ENCODE peak calls at places on chromosomes 12 and 14, in nine cellular contexts. One of them, this sample, is unnamed.

GRCh38 chr12:91224411-91224810 is 41.8 kb upstream of the DCN start:
- DNase-seq in HCT116: no peak
- DNase-seq in stomach: no peak
- DNase-seq in GM12892: no peak
- DNase-seq in suprapubic skin: no peak
- DNase-seq in H1: no peak
- DNase-seq in sigmoid colon: no peak
- DNase-seq in breast epithelium: no peak
- DNase-seq in transverse colon: no peak
- DNase-seq in this sample: no peak

GRCh38 chr14:100069161-100069800 is 4.1 kb downstream of the EVL start:
- DNase-seq in HCT116: no peak
- DNase-seq in stomach: no peak
- DNase-seq in GM12892: no peak
- DNase-seq in suprapubic skin: no peak
- DNase-seq in H1: no peak
- DNase-seq in sigmoid colon: no peak
- DNase-seq in breast epithelium: no peak
- DNase-seq in transverse colon: no peak
- DNase-seq in this sample: no peak

GRCh38 chr12:75818863-75819262 is 212.7 kb downstream of the PHLDA1 start:
- DNase-seq in HCT116: no peak
- DNase-seq in stomach: no peak
- DNase-seq in GM12892: no peak
- DNase-seq in suprapubic skin: no peak
- DNase-seq in H1: no peak
- DNase-seq in sigmoid colon: no peak
- DNase-seq in breast epithelium: no peak
- DNase-seq in transverse colon: no peak
- DNase-seq in this sample: no peak

GRCh38 chr12:25266522-25266921 is 15.8 kb upstream of the KRAS start:
- DNase-seq in HCT116: no peak
- DNase-seq in stomach: no peak
- DNase-seq in GM12892: no peak
- DNase-seq in suprapubic skin: no peak
- DNase-seq in H1: no peak
- DNase-seq in sigmoid colon: no peak
- DNase-seq in breast epithelium: no peak
- DNase-seq in transverse colon: no peak
- DNase-seq in this sample: no peak

GRCh38 chr12:116771651-116772050 is 33.5 kb downstream of the RNFT2 start:
- DNase-seq in HCT116: no peak
- DNase-seq in stomach: no peak
- DNase-seq in GM12892: no peak
- DNase-seq in suprapubic skin: no peak
- DNase-seq in H1: no peak
- DNase-seq in sigmoid colon: no peak
- DNase-seq in breast epithelium: no peak
- DNase-seq in transverse colon: no peak
- DNase-seq in this sample: no peak

GRCh38 chr12:51056242-51056641 is 8.1 kb downstream of the LETMD1 start:
- DNase-seq in HCT116: no peak
- DNase-seq in stomach: no peak
- DNase-seq in GM12892: no peak
- DNase-seq in suprapubic skin: no peak
- DNase-seq in H1: no peak
- DNase-seq in sigmoid colon: no peak
- DNase-seq in breast epithelium: no peak
- DNase-seq in transverse colon: no peak
- DNase-seq in this sample: no peak

GRCh38 chr14:102223682-102224081 is 81.3 kb downstream of the MOK start:
- DNase-seq in HCT116: no peak
- DNase-seq in stomach: no peak
- DNase-seq in GM12892: no peak
- DNase-seq in suprapubic skin: no peak
- DNase-seq in H1: no peak
- DNase-seq in sigmoid colon: no peak
- DNase-seq in breast epithelium: no peak
- DNase-seq in transverse colon: no peak
- DNase-seq in this sample: no peak

GRCh38 chr14:103724116-103724515 is 8.5 kb downstream of the ZFYVE21 start:
- DNase-seq in HCT116: no peak
- DNase-seq in stomach: peak; percentile 79
- DNase-seq in GM12892: no peak
- DNase-seq in suprapubic skin: no peak
- DNase-seq in H1: no peak
- DNase-seq in sigmoid colon: peak; percentile 88
- DNase-seq in breast epithelium: no peak
- DNase-seq in transverse colon: peak; percentile 35
- DNase-seq in this sample: no peak

GRCh38 chr12:53990311-53991076 is 5.5 kb downstream of the HOXC10 start:
- DNase-seq in HCT116: no peak
- DNase-seq in stomach: no peak
- DNase-seq in GM12892: no peak
- DNase-seq in suprapubic skin: no peak
- DNase-seq in H1: no peak
- DNase-seq in sigmoid colon: no peak
- DNase-seq in breast epithelium: no peak
- DNase-seq in transverse colon: no peak
- DNase-seq in this sample: no peak

GRCh38 chr12:14369322-14369721 is 3.8 kb downstream of the ATF7IP start:
- DNase-seq in HCT116: no peak
- DNase-seq in stomach: no peak
- DNase-seq in GM12892: no peak
- DNase-seq in suprapubic skin: no peak
- DNase-seq in H1: no peak
- DNase-seq in sigmoid colon: no peak
- DNase-seq in breast epithelium: no peak
- DNase-seq in transverse colon: no peak
- DNase-seq in this sample: no peak

GRCh38 chr14:22981090-22982012 is 1.0 kb downstream of the AJUBA start:
- DNase-seq in HCT116: no peak
- DNase-seq in stomach: no peak
- DNase-seq in GM12892: no peak
- DNase-seq in suprapubic skin: peak; percentile 70
- DNase-seq in H1: peak; percentile 81
- DNase-seq in sigmoid colon: no peak
- DNase-seq in breast epithelium: no peak
- DNase-seq in transverse colon: no peak
- DNase-seq in this sample: no peak

GRCh38 chr12:48996794-48997718 is 2.1 kb downstream of the DDN start:
- DNase-seq in HCT116: no peak
- DNase-seq in stomach: peak; percentile 81
- DNase-seq in GM12892: peak; percentile 61
- DNase-seq in suprapubic skin: peak; percentile 84
- DNase-seq in H1: peak; percentile 89
- DNase-seq in sigmoid colon: peak; percentile 87
- DNase-seq in breast epithelium: no peak
- DNase-seq in transverse colon: peak; percentile 82
- DNase-seq in this sample: peak; percentile 69

GRCh38 chr12:131965073-131965472 is 15.3 kb downstream of the EP400 start:
- DNase-seq in HCT116: no peak
- DNase-seq in stomach: no peak
- DNase-seq in GM12892: no peak
- DNase-seq in suprapubic skin: no peak
- DNase-seq in H1: no peak
- DNase-seq in sigmoid colon: no peak
- DNase-seq in breast epithelium: no peak
- DNase-seq in transverse colon: no peak
- DNase-seq in this sample: no peak

GRCh38 chr14:38255408-38255672 is 553 bp downstream of the CLEC14A start:
- DNase-seq in HCT116: no peak
- DNase-seq in stomach: no peak
- DNase-seq in GM12892: no peak
- DNase-seq in suprapubic skin: peak; percentile 55
- DNase-seq in H1: peak; percentile 73
- DNase-seq in sigmoid colon: no peak
- DNase-seq in breast epithelium: no peak
- DNase-seq in transverse colon: no peak
- DNase-seq in this sample: no peak

GRCh38 chr12:69062838-69063237 is 129.9 kb upstream of the CPM start:
- DNase-seq in HCT116: no peak
- DNase-seq in stomach: no peak
- DNase-seq in GM12892: no peak
- DNase-seq in suprapubic skin: no peak
- DNase-seq in H1: no peak
- DNase-seq in sigmoid colon: no peak
- DNase-seq in breast epithelium: no peak
- DNase-seq in transverse colon: no peak
- DNase-seq in this sample: no peak

GRCh38 chr14:69767369-69767999 is 542 bp downstream of the SRSF5 start:
- DNase-seq in HCT116: peak; percentile 61
- DNase-seq in stomach: peak; percentile 91
- DNase-seq in GM12892: peak; percentile 77
- DNase-seq in suprapubic skin: peak; percentile 93
- DNase-seq in H1: peak; percentile 93
- DNase-seq in sigmoid colon: peak; percentile 94
- DNase-seq in breast epithelium: peak; percentile 87
- DNase-seq in transverse colon: peak; percentile 92
- DNase-seq in this sample: peak; percentile 85
- TF ChIP-seq POLR2AphosphoS5 in HCT116: no peak
- TF ChIP-seq POLR2AphosphoS5 in stomach: peak; percentile 93
- TF ChIP-seq POLR2AphosphoS5 in GM12892: peak; percentile 83
- TF ChIP-seq POLR2AphosphoS5 in suprapubic skin: peak; percentile 88
- TF ChIP-seq POLR2AphosphoS5 in H1: peak; percentile 94
- TF ChIP-seq POLR2AphosphoS5 in sigmoid colon: peak; percentile 95
- TF ChIP-seq POLR2AphosphoS5 in breast epithelium: peak; percentile 84
- TF ChIP-seq POLR2AphosphoS5 in transverse colon: peak; percentile 97
- TF ChIP-seq POLR2AphosphoS5 in this sample: peak; percentile 90

GRCh38 chr12:93192878-93193277 is 184.8 kb upstream of the NUDT4 start:
- DNase-seq in HCT116: no peak
- DNase-seq in stomach: no peak
- DNase-seq in GM12892: no peak
- DNase-seq in suprapubic skin: no peak
- DNase-seq in H1: no peak
- DNase-seq in sigmoid colon: no peak
- DNase-seq in breast epithelium: no peak
- DNase-seq in transverse colon: no peak
- DNase-seq in this sample: no peak

GRCh38 chr12:93191461-93191860 is 186.3 kb upstream of the NUDT4 start:
- DNase-seq in HCT116: no peak
- DNase-seq in stomach: no peak
- DNase-seq in GM12892: no peak
- DNase-seq in suprapubic skin: no peak
- DNase-seq in H1: no peak
- DNase-seq in sigmoid colon: no peak
- DNase-seq in breast epithelium: no peak
- DNase-seq in transverse colon: no peak
- DNase-seq in this sample: no peak

GRCh38 chr12:93195511-93195910 is 182.2 kb upstream of the NUDT4 start:
- DNase-seq in HCT116: no peak
- DNase-seq in stomach: no peak
- DNase-seq in GM12892: no peak
- DNase-seq in suprapubic skin: no peak
- DNase-seq in H1: no peak
- DNase-seq in sigmoid colon: no peak
- DNase-seq in breast epithelium: no peak
- DNase-seq in transverse colon: no peak
- DNase-seq in this sample: no peak

GRCh38 chr12:93197067-93197593 is 180.6 kb upstream of the NUDT4 start:
- DNase-seq in HCT116: no peak
- DNase-seq in stomach: no peak
- DNase-seq in GM12892: no peak
- DNase-seq in suprapubic skin: no peak
- DNase-seq in H1: no peak
- DNase-seq in sigmoid colon: no peak
- DNase-seq in breast epithelium: no peak
- DNase-seq in transverse colon: no peak
- DNase-seq in this sample: no peak

GRCh38 chr12:93191956-93192355 is 185.8 kb upstream of the NUDT4 start:
- DNase-seq in HCT116: no peak
- DNase-seq in stomach: no peak
- DNase-seq in GM12892: no peak
- DNase-seq in suprapubic skin: no peak
- DNase-seq in H1: no peak
- DNase-seq in sigmoid colon: no peak
- DNase-seq in breast epithelium: no peak
- DNase-seq in transverse colon: no peak
- DNase-seq in this sample: no peak
- TF ChIP-seq POLR2AphosphoS5 in HCT116: no peak
- TF ChIP-seq POLR2AphosphoS5 in stomach: no peak
- TF ChIP-seq POLR2AphosphoS5 in GM12892: no peak
- TF ChIP-seq POLR2AphosphoS5 in suprapubic skin: no peak
- TF ChIP-seq POLR2AphosphoS5 in H1: no peak
- TF ChIP-seq POLR2AphosphoS5 in sigmoid colon: no peak
- TF ChIP-seq POLR2AphosphoS5 in breast epithelium: peak; percentile 24
- TF ChIP-seq POLR2AphosphoS5 in transverse colon: no peak
- TF ChIP-seq POLR2AphosphoS5 in this sample: no peak

DNA sequence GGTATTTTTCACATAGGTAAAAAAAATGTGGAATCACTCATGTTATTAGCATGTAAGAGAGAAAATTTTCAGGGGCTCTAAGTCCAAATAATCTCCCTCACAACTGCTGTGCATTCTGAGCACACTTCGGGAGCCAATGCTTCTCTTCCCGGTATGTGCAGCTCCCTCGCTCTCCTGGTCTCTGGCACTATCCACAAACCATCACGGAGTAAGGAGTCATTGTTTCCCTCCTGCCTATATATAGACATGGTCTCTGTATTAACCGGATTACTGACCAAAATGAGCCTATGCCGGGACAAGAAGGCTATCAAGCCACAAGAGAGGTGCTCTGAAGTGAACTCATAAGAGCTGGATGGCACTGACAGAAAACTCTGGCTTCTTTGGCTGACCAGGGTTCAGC is 13.4 kb downstream of the HECTD4 start:
- DNase-seq in HCT116: no peak
- DNase-seq in stomach: no peak
- DNase-seq in GM12892: no peak
- DNase-seq in suprapubic skin: no peak
- DNase-seq in H1: no peak
- DNase-seq in sigmoid colon: no peak
- DNase-seq in breast epithelium: no peak
- DNase-seq in transverse colon: no peak
- DNase-seq in this sample: no peak
- TF ChIP-seq POLR2AphosphoS5 in HCT116: no peak
- TF ChIP-seq POLR2AphosphoS5 in stomach: no peak
- TF ChIP-seq POLR2AphosphoS5 in GM12892: no peak
- TF ChIP-seq POLR2AphosphoS5 in suprapubic skin: no peak
- TF ChIP-seq POLR2AphosphoS5 in H1: no peak
- TF ChIP-seq POLR2AphosphoS5 in sigmoid colon: no peak
- TF ChIP-seq POLR2AphosphoS5 in breast epithelium: no peak
- TF ChIP-seq POLR2AphosphoS5 in transverse colon: no peak
- TF ChIP-seq POLR2AphosphoS5 in this sample: no peak

DNA sequence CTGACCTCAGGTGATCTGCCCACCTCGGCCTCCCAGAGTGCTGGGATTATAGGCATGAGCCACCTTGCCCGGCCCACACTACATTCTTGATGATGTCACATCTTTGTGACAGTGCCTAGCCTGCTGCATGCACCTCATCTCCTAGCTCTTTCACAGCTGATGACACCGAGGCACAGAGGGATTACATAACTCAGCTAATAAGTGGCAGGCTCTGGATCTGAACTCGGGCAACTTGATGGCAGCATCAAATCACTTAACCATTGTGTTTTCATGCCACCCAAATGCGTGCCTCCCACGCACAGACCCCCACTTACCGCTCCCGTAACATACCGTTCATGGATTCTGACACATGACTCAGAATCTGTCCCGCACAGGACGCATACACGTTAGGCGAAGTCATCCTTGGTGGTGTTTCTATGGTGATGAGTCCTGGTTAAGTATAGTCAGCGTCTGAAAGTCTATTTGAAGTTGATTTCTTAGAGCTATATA is 7.4 kb downstream of the TMEM120B start:
- DNase-seq in HCT116: no peak
- DNase-seq in stomach: no peak
- DNase-seq in GM12892: no peak
- DNase-seq in suprapubic skin: no peak
- DNase-seq in H1: no peak
- DNase-seq in sigmoid colon: no peak
- DNase-seq in breast epithelium: no peak
- DNase-seq in transverse colon: no peak
- DNase-seq in this sample: no peak
- TF ChIP-seq POLR2AphosphoS5 in HCT116: no peak
- TF ChIP-seq POLR2AphosphoS5 in stomach: no peak
- TF ChIP-seq POLR2AphosphoS5 in GM12892: no peak
- TF ChIP-seq POLR2AphosphoS5 in suprapubic skin: no peak
- TF ChIP-seq POLR2AphosphoS5 in H1: no peak
- TF ChIP-seq POLR2AphosphoS5 in sigmoid colon: no peak
- TF ChIP-seq POLR2AphosphoS5 in breast epithelium: no peak
- TF ChIP-seq POLR2AphosphoS5 in transverse colon: no peak
- TF ChIP-seq POLR2AphosphoS5 in this sample: no peak